ENCODE peak calls at places on chromosomes 13 and 19, in five cellular contexts. One of them, this sample, is unnamed.

GRCh38 chr19:46624958-46625661 is at the start of gene PTGIR:
- DNase-seq in hypothalamus: no peak
- DNase-seq in cardiac fibroblast: peak
- DNase-seq in T-helper 1 cell: peak
- DNase-seq in NCI-H345: no peak
- DNase-seq in this sample: no peak

GRCh38 chr19:42069619-42070293 is at the start of gene GRIK5:
- DNase-seq in hypothalamus: peak
- DNase-seq in cardiac fibroblast: no peak
- DNase-seq in NCI-H345: no peak
- DNase-seq in T-helper 1 cell: no peak
- DNase-seq in this sample: no peak

GRCh38 chr13:111542530-111543341 is 222.3 kb downstream of the TEX29 start:
- DNase-seq in T-helper 1 cell: no peak
- DNase-seq in hypothalamus: no peak
- DNase-seq in NCI-H345: no peak
- DNase-seq in cardiac fibroblast: no peak
- DNase-seq in this sample: no peak

GRCh38 chr13:27406178-27406939 is 18.1 kb upstream of the GTF3A start:
- DNase-seq in cardiac fibroblast: peak
- DNase-seq in hypothalamus: no peak
- DNase-seq in T-helper 1 cell: peak
- DNase-seq in NCI-H345: peak
- DNase-seq in this sample: peak

GRCh38 chr19:7507884-7508283 is 8.0 kb upstream of the ZNF358 start:
- DNase-seq in T-helper 1 cell: no peak
- DNase-seq in hypothalamus: no peak
- DNase-seq in cardiac fibroblast: peak
- DNase-seq in NCI-H345: peak
- DNase-seq in this sample: no peak

GRCh38 chr13:97627566-97627965 is 193.6 kb downstream of the RAP2A start:
- DNase-seq in T-helper 1 cell: no peak
- DNase-seq in hypothalamus: peak
- DNase-seq in NCI-H345: no peak
- DNase-seq in cardiac fibroblast: peak
- DNase-seq in this sample: no peak

GRCh38 chr19:4523306-4524110 is 5.2 kb upstream of the PLIN4 start:
- DNase-seq in T-helper 1 cell: no peak
- DNase-seq in cardiac fibroblast: peak
- DNase-seq in hypothalamus: no peak
- DNase-seq in NCI-H345: no peak
- DNase-seq in this sample: peak

GRCh38 chr19:20926796-20927195 is 3.7 kb downstream of the ZNF85 start:
- DNase-seq in T-helper 1 cell: no peak
- DNase-seq in cardiac fibroblast: no peak
- DNase-seq in hypothalamus: no peak
- DNase-seq in NCI-H345: no peak
- DNase-seq in this sample: no peak

GRCh38 chr19:53868091-53868891 is 608 bp downstream of the MYADM start:
- DNase-seq in NCI-H345: no peak
- DNase-seq in hypothalamus: peak
- DNase-seq in cardiac fibroblast: peak
- DNase-seq in T-helper 1 cell: peak
- DNase-seq in this sample: no peak

GRCh38 chr13:37959284-37959683 is 89.7 kb upstream of the TRPC4 start:
- DNase-seq in T-helper 1 cell: no peak
- DNase-seq in cardiac fibroblast: no peak
- DNase-seq in hypothalamus: no peak
- DNase-seq in NCI-H345: no peak
- DNase-seq in this sample: no peak

GRCh38 chr13:72696590-72696989 is 30.8 kb downstream of the MZT1 start:
- DNase-seq in T-helper 1 cell: no peak
- DNase-seq in cardiac fibroblast: peak
- DNase-seq in NCI-H345: peak
- DNase-seq in hypothalamus: no peak
- DNase-seq in this sample: no peak

GRCh38 chr19:50415661-50416033 is 3.1 kb upstream of the SPIB start:
- DNase-seq in hypothalamus: no peak
- DNase-seq in T-helper 1 cell: no peak
- DNase-seq in NCI-H345: no peak
- DNase-seq in cardiac fibroblast: no peak
- DNase-seq in this sample: no peak

GRCh38 chr19:44552324-44552723 is 22.8 kb upstream of the CEACAM20 start:
- DNase-seq in NCI-H345: no peak
- DNase-seq in cardiac fibroblast: peak
- DNase-seq in T-helper 1 cell: peak
- DNase-seq in hypothalamus: no peak
- DNase-seq in this sample: peak

GRCh38 chr19:40262422-40262821 is 22.7 kb downstream of the AKT2 start:
- DNase-seq in cardiac fibroblast: no peak
- DNase-seq in T-helper 1 cell: no peak
- DNase-seq in hypothalamus: no peak
- DNase-seq in NCI-H345: peak
- DNase-seq in this sample: no peak

GRCh38 chr13:68692049-68692448 is 1415.6 kb upstream of the ATXN8OS start:
- DNase-seq in hypothalamus: no peak
- DNase-seq in NCI-H345: no peak
- DNase-seq in cardiac fibroblast: no peak
- DNase-seq in T-helper 1 cell: no peak
- DNase-seq in this sample: no peak

GRCh38 chr19:19488875-19489690 is 26.3 kb downstream of the TSSK6 start:
- DNase-seq in T-helper 1 cell: peak
- DNase-seq in NCI-H345: peak
- DNase-seq in cardiac fibroblast: peak
- DNase-seq in hypothalamus: peak
- DNase-seq in this sample: peak

GRCh38 chr19:51441410-51442390 is 16.6 kb downstream of the SIGLEC8 start:
- DNase-seq in T-helper 1 cell: peak
- DNase-seq in hypothalamus: no peak
- DNase-seq in NCI-H345: no peak
- DNase-seq in cardiac fibroblast: no peak
- DNase-seq in this sample: peak

GRCh38 chr13:29958476-29958875 is 108.1 kb upstream of the UBL3 start:
- DNase-seq in T-helper 1 cell: no peak
- DNase-seq in cardiac fibroblast: no peak
- DNase-seq in hypothalamus: no peak
- DNase-seq in NCI-H345: no peak
- DNase-seq in this sample: no peak

GRCh38 chr13:32499538-32500210 is 38.9 kb downstream of the N4BP2L2 start:
- DNase-seq in T-helper 1 cell: no peak
- DNase-seq in NCI-H345: no peak
- DNase-seq in hypothalamus: no peak
- DNase-seq in cardiac fibroblast: no peak
- DNase-seq in this sample: no peak

GRCh38 chr13:33146843-33147611 is 130.8 kb downstream of the KL start:
- DNase-seq in cardiac fibroblast: no peak
- DNase-seq in hypothalamus: no peak
- DNase-seq in NCI-H345: no peak
- DNase-seq in T-helper 1 cell: peak
- DNase-seq in this sample: no peak

GRCh38 chr13:87671031-87671823 is at the start of gene SLITRK5:
- DNase-seq in NCI-H345: peak
- DNase-seq in hypothalamus: peak
- DNase-seq in T-helper 1 cell: peak
- DNase-seq in cardiac fibroblast: peak
- DNase-seq in this sample: no peak

GRCh38 chr19:15905026-15905425 is 7.2 kb upstream of the CYP4F2 start:
- DNase-seq in NCI-H345: no peak
- DNase-seq in T-helper 1 cell: no peak
- DNase-seq in hypothalamus: no peak
- DNase-seq in cardiac fibroblast: no peak
- DNase-seq in this sample: no peak

GRCh38 chr19:33794578-33795369 is 1.9 kb upstream of the KCTD15 start:
- DNase-seq in cardiac fibroblast: peak
- DNase-seq in NCI-H345: no peak
- DNase-seq in T-helper 1 cell: no peak
- DNase-seq in hypothalamus: no peak
- DNase-seq in this sample: no peak

GRCh38 chr19:45746866-45747265 is 13.6 kb downstream of the MEIOSIN start:
- DNase-seq in cardiac fibroblast: no peak
- DNase-seq in NCI-H345: no peak
- DNase-seq in T-helper 1 cell: no peak
- DNase-seq in hypothalamus: no peak
- DNase-seq in this sample: no peak

GRCh38 chr13:37429976-37430375 is 168.6 kb downstream of the POSTN start:
- DNase-seq in NCI-H345: no peak
- DNase-seq in hypothalamus: no peak
- DNase-seq in T-helper 1 cell: no peak
- DNase-seq in cardiac fibroblast: peak
- DNase-seq in this sample: no peak

GRCh38 chr13:65872448-65872847 is 1357.7 kb downstream of the PCDH9 start:
- DNase-seq in T-helper 1 cell: no peak
- DNase-seq in cardiac fibroblast: no peak
- DNase-seq in hypothalamus: no peak
- DNase-seq in NCI-H345: no peak
- DNase-seq in this sample: no peak

This sample was measured in NK-92 treated with Interleukin-12 subunit alpha and Interleukin-12 subunit beta, amount 100 ng/mL, for 24 hours.